ENCODE peak calls at places on chromosomes 11 and 22, in eight cellular contexts. H, B, U, W, I, O, A and J are unnamed samples.

GRCh38 chr11:126630488-126630887 is 275.0 kb downstream of the ST3GAL4 start:
- DNase-seq in O (no peak), A (no peak), H (no peak), B (no peak), W (no peak), U (no peak), I (no peak), J (no peak)

GRCh38 chr11:120248551-120249278 is 8.8 kb downstream of the POU2F3 start:
- DNase-seq in W (no peak), A (no peak), B (no peak), O (peak), U (no peak), H (no peak), I (peak), J (peak)

GRCh38 chr11:69352715-69353325 is 58.9 kb downstream of the MYEOV start:
- DNase-seq in A (no peak), U (no peak), O (peak), I (peak), B (peak), H (no peak), W (no peak), J (peak)

GRCh38 chr11:79226136-79226535 is 214.7 kb downstream of the TENM4 start:
- DNase-seq in I (no peak), H (no peak), A (no peak), W (no peak), U (no peak), O (no peak), B (no peak), J (no peak)

GRCh38 chr11:61532136-61533038 is 23.8 kb downstream of the LRRC10B start:
- DNase-seq in U (peak), B (peak), O (peak), H (peak), W (peak), I (no peak), A (peak), J (peak)

GRCh38 chr11:118398797-118399564 is 2.4 kb upstream of the ATP5MG start:
- DNase-seq in A (no peak), H (peak), O (no peak), W (no peak), I (no peak), B (no peak), U (no peak), J (no peak)

GRCh38 chr11:61744609-61745156 is 7.8 kb upstream of the MYRF start:
- DNase-seq in I (no peak), H (no peak), U (no peak), W (no peak), O (no peak), A (no peak), B (no peak), J (no peak)

GRCh38 chr11:36469063-36469462 is 41.0 kb downstream of the TRAF6 start:
- DNase-seq in B (peak), W (no peak), I (no peak), U (peak), H (no peak), O (no peak), A (no peak), J (no peak)

GRCh38 chr11:126601136-126601535 is 245.7 kb downstream of the ST3GAL4 start:
- DNase-seq in W (no peak), B (no peak), O (no peak), A (no peak), U (no peak), H (no peak), I (no peak), J (no peak)

GRCh38 chr11:3781423-3781822 is 15.9 kb downstream of the NUP98 start:
- DNase-seq in W (no peak), A (no peak), U (no peak), B (no peak), H (no peak), I (no peak), O (peak), J (peak)

GRCh38 chr22:37171662-37172061 is 16.4 kb downstream of the C1QTNF6 start:
- DNase-seq in A (no peak), H (no peak), W (no peak), I (no peak), B (peak), U (no peak), O (no peak), J (no peak)

GRCh38 chr11:85123752-85124231 is 503.4 kb downstream of the DLG2 start:
- DNase-seq in O (no peak), I (no peak), B (no peak), W (no peak), U (no peak), H (no peak), A (no peak), J (no peak)

DNA sequence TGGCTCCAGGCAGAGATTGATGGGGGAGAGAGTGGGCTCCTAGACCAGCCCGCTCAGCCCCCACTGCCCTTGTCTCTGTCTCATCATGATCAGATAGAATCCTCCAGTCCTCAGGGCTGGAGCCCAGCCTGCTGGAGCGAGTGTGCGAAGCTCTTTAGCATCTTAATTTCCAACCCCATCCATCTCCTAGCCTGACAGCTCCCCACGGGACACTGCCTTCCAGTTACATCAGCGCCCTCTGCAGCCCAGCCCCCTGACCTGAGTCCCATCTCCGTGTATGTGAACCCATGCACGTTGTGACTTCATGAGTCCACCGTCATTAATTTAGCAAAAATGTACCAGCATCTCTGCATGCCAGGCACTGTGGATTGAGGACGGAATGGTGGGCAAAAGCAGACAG is 2.1 kb downstream of the P2RX3 start:
- DNase-seq in O (peak), A (no peak), U (peak), H (no peak), W (no peak), I (no peak), B (peak), J (no peak)
- TF ChIP-seq CTCF in O (peak), A (peak), U (peak), H (no peak), W (no peak), I (peak), B (peak), J (no peak)

DNA sequence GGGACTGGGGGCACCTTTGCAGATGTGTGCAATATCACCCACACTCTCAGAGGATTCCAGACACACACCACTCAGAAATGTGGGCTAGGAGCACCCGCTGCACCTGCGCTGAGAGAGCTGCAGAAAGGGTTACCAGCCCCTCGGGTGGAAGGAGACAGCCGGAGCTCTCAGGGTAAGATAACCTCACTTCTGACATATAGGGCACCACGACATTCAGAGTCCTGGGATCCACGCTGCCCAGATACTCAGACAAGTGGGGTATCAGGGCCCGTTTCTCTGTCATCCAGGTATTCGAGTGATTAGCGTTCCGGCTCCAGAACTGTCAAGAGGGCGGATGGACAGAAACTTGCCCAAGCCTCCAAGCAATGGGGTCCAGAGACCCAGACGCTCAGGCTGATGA is 6.2 kb upstream of the SYT8 start:
- DNase-seq in O (no peak), W (no peak), H (no peak), U (no peak), B (no peak), A (no peak), I (no peak), J (no peak)
- H3K27ac ChIP-seq in O (no peak), W (no peak), H (no peak), U (no peak), B (no peak), A (no peak), I (no peak), J (peak)

GRCh38 chr11:110467556-110467955 is 37.8 kb downstream of the FDX1 start:
- DNase-seq in I (no peak), B (no peak), U (peak), W (no peak), A (peak), O (no peak), H (no peak), J (no peak)
- TF ChIP-seq CTCF in I (no peak), B (peak), U (no peak), W (no peak), A (peak), O (no peak), H (no peak), J (no peak)

DNA sequence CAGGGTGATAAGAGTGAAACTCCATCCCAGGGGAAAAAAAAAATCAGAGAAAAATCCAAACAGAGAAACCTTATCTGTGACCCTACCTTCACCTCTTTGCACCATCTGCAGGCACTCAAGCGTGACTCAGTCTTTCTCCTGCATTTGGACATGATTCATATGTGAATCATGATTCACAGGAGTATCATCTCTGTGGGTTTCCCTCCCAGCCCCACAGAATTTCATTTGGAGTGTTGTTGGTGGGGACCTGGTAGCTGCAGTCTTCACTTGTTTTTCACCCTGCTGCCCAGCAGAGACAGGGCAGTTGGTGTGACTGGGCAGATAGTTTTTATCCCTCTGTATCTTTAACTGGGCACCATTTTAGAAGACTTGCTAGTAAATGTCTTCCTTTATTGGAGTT is 75.7 kb downstream of the DEPDC5 start:
- DNase-seq in W (no peak), U (no peak), A (peak), H (no peak), I (peak), O (peak), B (no peak), J (peak)
- H3K27ac ChIP-seq in W (no peak), U (no peak), A (no peak), H (no peak), I (peak), O (peak), B (no peak), J (peak)

GRCh38 chr11:104159356-104159755 is 4.6 kb downstream of the PDGFD start:
- DNase-seq in A (no peak), O (peak), B (no peak), U (no peak), I (no peak), W (no peak), H (no peak), J (no peak)

GRCh38 chr11:104165014-104165413 is 1.1 kb upstream of the PDGFD start:
- DNase-seq in W (no peak), H (no peak), B (no peak), O (no peak), A (no peak), I (no peak), U (peak), J (no peak)

GRCh38 chr11:104161751-104162450 is 2.0 kb downstream of the PDGFD start:
- DNase-seq in H (no peak), I (no peak), U (no peak), O (no peak), A (no peak), W (no peak), B (no peak), J (no peak)

GRCh38 chr11:104164028-104164520 is at the start of gene PDGFD:
- DNase-seq in A (peak), I (no peak), W (peak), O (peak), U (peak), H (peak), B (peak), J (peak)

DNA sequence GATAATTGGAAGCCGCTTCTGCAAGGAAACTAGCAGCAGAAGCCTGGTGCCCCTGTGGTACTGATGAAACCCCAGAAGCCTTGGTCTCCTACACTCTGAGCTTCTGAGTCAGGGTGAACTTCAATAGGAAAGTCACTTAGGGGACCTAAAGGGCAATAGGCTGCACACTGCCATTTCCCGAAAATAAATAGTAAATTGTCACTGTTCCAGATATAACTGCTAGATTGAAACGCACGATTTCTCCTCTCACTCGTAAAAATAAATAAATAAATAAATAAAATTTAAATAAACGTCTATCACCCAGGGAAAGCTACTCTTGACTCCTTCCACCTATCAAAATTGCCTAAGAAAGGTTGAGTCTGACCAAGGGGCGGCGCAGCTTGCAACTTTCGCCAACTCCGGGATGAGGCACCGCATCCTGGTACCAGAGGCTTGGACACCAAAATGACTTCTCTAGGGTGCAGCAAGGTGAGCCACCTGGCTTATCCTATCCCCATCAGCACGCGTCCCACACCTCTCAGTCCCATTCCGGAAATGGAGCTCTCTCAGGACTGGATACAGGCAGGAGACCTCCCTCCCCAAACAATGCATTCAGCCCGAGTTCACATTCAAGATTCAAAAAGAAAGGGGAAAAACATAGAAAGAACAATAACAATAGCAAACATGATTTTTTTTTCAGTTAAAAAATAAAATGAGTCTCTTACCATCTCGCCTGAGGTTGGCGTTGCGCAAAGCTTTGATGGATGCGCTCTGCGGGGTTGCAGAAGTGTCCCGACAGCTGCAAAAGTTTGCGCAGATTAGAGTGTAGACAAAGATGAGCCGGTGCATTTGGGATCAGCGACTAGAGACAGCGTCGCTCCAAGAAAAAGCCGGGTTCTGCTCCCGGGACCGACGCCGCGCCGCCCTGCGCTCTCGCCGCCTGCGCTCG is 583 bp downstream of the PDGFD start:
- DNase-seq in A (no peak), U (peak), O (no peak), B (peak), W (peak), H (no peak), I (no peak), J (peak)
- TF ChIP-seq CTCF in A (no peak), U (no peak), O (no peak), B (peak), W (no peak), H (no peak), I (no peak), J (no peak)

GRCh38 chr11:67248653-67249052 is 17.6 kb upstream of the GRK2 start:
- DNase-seq in W (no peak), O (peak), I (no peak), B (no peak), A (peak), U (no peak), H (no peak), J (peak)
- H3K27ac ChIP-seq in W (no peak), O (peak), I (peak), B (no peak), A (peak), U (no peak), H (no peak), J (peak)

DNA sequence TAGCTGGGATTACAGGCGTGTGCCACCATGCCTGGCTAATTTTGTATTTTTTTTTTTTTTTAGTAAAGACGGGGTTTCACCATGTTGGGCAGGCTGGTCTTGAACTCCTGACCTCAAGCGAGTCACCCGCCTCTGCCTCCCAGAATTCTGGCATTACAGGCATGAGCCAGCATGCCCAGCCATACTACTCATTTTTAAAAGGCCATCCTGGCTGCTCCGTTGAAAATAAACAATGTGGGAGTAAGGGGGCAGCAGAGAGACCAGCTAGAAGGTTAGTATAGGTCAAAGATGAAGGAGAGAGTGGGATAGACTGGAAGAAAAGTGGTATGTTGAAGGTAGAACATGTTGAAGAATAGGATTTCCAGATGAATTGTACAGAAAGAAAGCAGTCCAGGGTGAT is 17.6 kb upstream of the LIN7C start:
- DNase-seq in O (peak), W (no peak), U (peak), I (peak), H (no peak), A (peak), B (peak), J (peak)
- TF ChIP-seq CTCF in O (peak), W (no peak), U (peak), I (no peak), H (no peak), A (peak), B (peak), J (no peak)

DNA sequence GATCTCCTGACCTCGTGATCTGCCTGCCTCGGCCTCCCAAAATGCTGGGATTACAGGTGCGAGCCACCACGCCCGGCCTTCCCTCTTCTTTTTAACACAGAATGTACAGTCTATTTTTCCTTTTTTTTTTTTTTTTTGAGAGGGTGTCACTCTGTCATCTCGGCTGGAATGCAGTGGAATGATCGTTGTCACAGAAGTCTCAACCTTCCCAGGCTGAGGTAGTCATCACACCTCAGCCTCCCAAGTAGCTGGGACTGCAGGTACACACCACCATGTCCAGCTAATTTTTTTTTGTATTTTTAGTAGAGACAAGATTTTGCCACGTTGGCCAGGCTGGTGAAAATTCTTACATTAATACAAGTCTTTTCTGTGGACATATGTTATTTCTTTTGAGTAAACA is 13.1 kb downstream of the PPP6R2 start:
- DNase-seq in O (no peak), A (no peak), U (no peak), I (no peak), W (no peak), H (no peak), B (no peak), J (no peak)
- H3K27ac ChIP-seq in O (no peak), A (no peak), U (no peak), I (no peak), W (no peak), H (no peak), B (no peak), J (no peak)

DNA sequence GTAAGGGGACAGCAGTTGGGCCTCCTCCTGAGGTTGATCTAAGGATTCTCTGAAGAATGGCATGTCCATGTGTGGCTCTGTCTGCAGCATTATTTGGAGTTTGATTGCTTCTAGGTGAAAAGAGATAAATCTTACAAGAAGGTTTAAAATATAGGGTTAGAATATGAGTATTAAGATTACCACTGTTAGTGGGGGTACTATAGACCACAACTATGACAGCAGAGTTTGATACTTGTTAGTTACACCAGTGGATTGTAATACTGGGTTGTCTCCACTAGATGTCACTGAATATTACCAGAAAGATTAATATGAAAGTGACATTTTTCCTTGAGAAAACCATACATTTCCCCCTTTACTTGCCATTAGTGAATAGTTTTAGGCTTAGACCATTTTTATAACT is 47.9 kb downstream of the ZNF280B start:
- DNase-seq in W (no peak), I (peak), H (no peak), O (peak), A (peak), U (peak), B (no peak), J (no peak)
- TF ChIP-seq CTCF in W (no peak), I (peak), H (peak), O (peak), A (peak), U (peak), B (peak), J (peak)

GRCh38 chr11:121414141-121414918 is 37.8 kb upstream of the SORL1 start:
- DNase-seq in W (no peak), B (no peak), H (no peak), U (no peak), A (no peak), O (no peak), I (no peak), J (no peak)

GRCh38 chr11:121415861-121416260 is 36.3 kb upstream of the SORL1 start:
- DNase-seq in H (no peak), I (no peak), U (no peak), W (no peak), O (peak), A (no peak), B (no peak), J (peak)

GRCh38 chr11:121418625-121419114 is 33.4 kb upstream of the SORL1 start:
- DNase-seq in H (peak), B (no peak), O (no peak), I (no peak), U (no peak), A (no peak), W (no peak), J (no peak)

GRCh38 chr11:121417607-121418006 is 34.5 kb upstream of the SORL1 start:
- DNase-seq in U (no peak), H (no peak), A (no peak), B (no peak), I (no peak), W (no peak), O (no peak), J (no peak)

GRCh38 chr11:121416909-121417567 is 35.1 kb upstream of the SORL1 start:
- DNase-seq in B (no peak), U (no peak), O (peak), A (no peak), H (peak), I (no peak), W (peak), J (peak)
- H3K27ac ChIP-seq in B (no peak), U (no peak), O (peak), A (no peak), H (peak), I (no peak), W (no peak), J (peak)